ENCODE peak calls at places on chromosome 2, in four cellular contexts. U is RPMI8226, L is HCT116, K is lower leg skin. V is an unnamed sample.

GRCh38 chr2:167331636-167332232 is 443.5 kb downstream of the XIRP2 start:
- DNase-seq in K (no peak), U (peak), L (no peak), V (no peak)

GRCh38 chr2:240795468-240795867 is 24.6 kb downstream of the KIF1A start:
- DNase-seq in L (no peak), U (no peak), K (no peak), V (no peak)

GRCh38 chr2:29223851-29224692 is 108.9 kb downstream of the CLIP4 start:
- DNase-seq in U (peak), L (no peak), K (peak), V (peak)

GRCh38 chr2:158381205-158381604 is 75.3 kb downstream of the CCDC148 start:
- DNase-seq in K (no peak), L (no peak), U (no peak), V (no peak)

GRCh38 chr2:219325136-219325535 is 7.4 kb downstream of the RESP18 start:
- DNase-seq in L (no peak), K (no peak), U (no peak), V (no peak)

GRCh38 chr2:23385351-23385747 is 370 bp downstream of the KLHL29 start:
- DNase-seq in U (no peak), L (no peak), K (peak), V (no peak)

GRCh38 chr2:144154205-144154604 is 365.7 kb downstream of the ZEB2 start:
- DNase-seq in U (no peak), K (no peak), L (no peak), V (no peak)

GRCh38 chr2:217077841-217078407 is 218.1 kb upstream of the TNP1 start:
- DNase-seq in U (no peak), L (no peak), K (peak), V (no peak)

GRCh38 chr2:85819811-85820510 is 66.2 kb downstream of the ATOH8 start:
- DNase-seq in K (peak), L (no peak), U (no peak), V (no peak)

GRCh38 chr2:191844706-191845105 is 2.2 kb downstream of the CAVIN2 start:
- DNase-seq in L (no peak), U (no peak), K (no peak), V (no peak)